ENCODE peak calls at places on chromosomes 3 and 15, in six cellular contexts. S is epithelial cell of esophagus, E is fibroblast of pulmonary artery, J is germinal center, Z is fibroblast of the aortic adventitia, A is GM03348. B is an unnamed sample.

GRCh38 chr15:43911235-43911661 is 84.4 kb downstream of the WDR76 start:
- DNase-seq in S (peak), E (peak), J (no peak), Z (peak), A (peak), B (peak)

GRCh38 chr15:60418095-60418494 is 20.3 kb upstream of the ANXA2 start:
- DNase-seq in S (no peak), E (no peak), J (no peak), Z (no peak), A (no peak), B (no peak)

GRCh38 chr15:62035256-62035908 is 24.9 kb downstream of the VPS13C start:
- DNase-seq in S (peak), E (peak), J (no peak), Z (peak), A (peak), B (peak)

GRCh38 chr3:104044002-104044401 is 1322.7 kb upstream of the ALCAM start:
- DNase-seq in S (peak), E (no peak), J (no peak), Z (no peak), A (no peak), B (peak)

GRCh38 chr3:49500408-49501257 is 30.6 kb downstream of the DAG1 start:
- DNase-seq in S (peak), E (peak), J (no peak), Z (peak), A (peak), B (peak)

GRCh38 chr3:50194128-50194902 is 2.9 kb downstream of the GNAT1 start:
- DNase-seq in S (peak), E (peak), J (peak), Z (peak), A (peak), B (peak)

GRCh38 chr3:115478359-115478758 is 145.0 kb upstream of the GAP43 start:
- DNase-seq in S (no peak), E (no peak), J (no peak), Z (no peak), A (no peak), B (no peak)

GRCh38 chr3:106717178-106717780 is 660.0 kb upstream of the CCDC54 start:
- DNase-seq in S (no peak), E (no peak), J (no peak), Z (no peak), A (no peak), B (no peak)

GRCh38 chr3:153621988-153622387 is 460.0 kb downstream of the RAP2B start:
- DNase-seq in S (peak), E (no peak), J (no peak), Z (no peak), A (no peak), B (no peak)

GRCh38 chr3:106827515-106828213 is 549.6 kb upstream of the CCDC54 start:
- DNase-seq in S (peak), E (peak), J (no peak), Z (no peak), A (no peak), B (peak)

GRCh38 chr15:89837134-89837829 is 22.6 kb upstream of the ANPEP start:
- DNase-seq in S (peak), E (peak), J (no peak), Z (peak), A (peak), B (peak)

GRCh38 chr3:103295974-103296570 is 861.3 kb downstream of the ZPLD1 start:
- DNase-seq in S (peak), E (peak), J (no peak), Z (no peak), A (peak), B (peak)

GRCh38 chr3:143252931-143253330 is 133.4 kb downstream of the CHST2 start:
- DNase-seq in S (peak), E (no peak), J (no peak), Z (no peak), A (no peak), B (no peak)

GRCh38 chr3:173893835-173894234 is 496.3 kb downstream of the NLGN1 start:
- DNase-seq in S (no peak), E (no peak), J (no peak), Z (no peak), A (no peak), B (no peak)

GRCh38 chr15:42387603-42388002 is 28.3 kb downstream of the CAPN3 start:
- DNase-seq in S (no peak), E (no peak), J (no peak), Z (no peak), A (no peak), B (peak)